ENCODE peak calls at places on chromosome 16, in five cellular contexts. Q, P, W, R and F are unnamed samples.

GRCh38 chr16:56635441-56635967 is 3.0 kb upstream of the MT1A start:
- DNase-seq in Q (no peak), P (no peak), W (no peak), R (no peak), F (no peak)

GRCh38 chr16:50035468-50035992 is 10.5 kb downstream of the CNEP1R1 start:
- DNase-seq in Q (no peak), P (no peak), W (no peak), R (no peak), F (no peak)

GRCh38 chr16:86664518-86665318 is 86.4 kb downstream of the FOXL1 start:
- DNase-seq in Q (no peak), P (no peak), W (no peak), R (no peak), F (no peak)

GRCh38 chr16:19912445-19913305 is 28.0 kb upstream of the GPRC5B start:
- DNase-seq in Q (no peak), P (no peak), W (no peak), R (no peak), F (no peak)

GRCh38 chr16:51971184-51971583 is 575.8 kb downstream of the TOX3 start:
- DNase-seq in Q (no peak), P (no peak), W (no peak), R (no peak), F (no peak)

GRCh38 chr16:56041556-56042140 is 149.6 kb upstream of the GNAO1 start:
- DNase-seq in Q (no peak), P (no peak), W (no peak), R (no peak), F (no peak)

GRCh38 chr16:28208824-28209223 is 2.9 kb downstream of the XPO6 start:
- DNase-seq in Q (no peak), P (no peak), W (no peak), R (no peak), F (no peak)

GRCh38 chr16:1820973-1821290 is 5.7 kb downstream of the HAGH start:
- DNase-seq in Q (no peak), P (no peak), W (no peak), R (no peak), F (no peak)

GRCh38 chr16:1037934-1038257 is 34.7 kb upstream of the SSTR5 start:
- DNase-seq in Q (no peak), P (no peak), W (no peak), R (no peak), F (no peak)

GRCh38 chr16:7849891-7850290 is 517.2 kb downstream of the RBFOX1 start:
- DNase-seq in Q (no peak), P (no peak), W (no peak), R (no peak), F (no peak)

GRCh38 chr16:175145-175949 is 1.1 kb upstream of the HBA1 start:
- DNase-seq in Q (no peak), P (no peak), W (no peak), R (no peak), F (no peak)

GRCh38 chr16:7921360-7921759 is 588.7 kb downstream of the RBFOX1 start:
- DNase-seq in Q (no peak), P (no peak), W (no peak), R (no peak), F (no peak)

GRCh38 chr16:59459811-59460210 is 725.7 kb upstream of the GOT2 start:
- DNase-seq in Q (no peak), P (no peak), W (no peak), R (no peak), F (no peak)

GRCh38 chr16:24728891-24729242 is 584 bp upstream of the TNRC6A start:
- DNase-seq in Q (no peak), P (no peak), W (no peak), R (no peak), F (no peak)

GRCh38 chr16:11240636-11241473 is 15.1 kb downstream of the SOCS1 start:
- DNase-seq in Q (no peak), P (no peak), W (peak), R (no peak), F (no peak)

GRCh38 chr16:4097826-4098240 is 18.4 kb downstream of the ADCY9 start:
- DNase-seq in Q (no peak), P (no peak), W (no peak), R (no peak), F (no peak)

GRCh38 chr16:185213-185612 is 5.0 kb downstream of the HBQ1 start:
- DNase-seq in Q (no peak), P (no peak), W (no peak), R (no peak), F (no peak)

GRCh38 chr16:31242197-31242596 is 17.6 kb upstream of the ITGAM start:
- DNase-seq in Q (no peak), P (no peak), W (no peak), R (no peak), F (no peak)

GRCh38 chr16:19143241-19143640 is 24.8 kb upstream of the SYT17 start:
- DNase-seq in Q (no peak), P (no peak), W (no peak), R (no peak), F (no peak)

GRCh38 chr16:84423416-84423837 is 55.1 kb downstream of the ATP2C2 start:
- DNase-seq in Q (no peak), P (no peak), W (no peak), R (no peak), F (no peak)

GRCh38 chr16:14529010-14529669 is 100.9 kb downstream of the PARN start:
- DNase-seq in Q (peak), P (peak), W (peak), R (peak), F (peak)

GRCh38 chr16:2739555-2740435 is 12.6 kb upstream of the SRRM2 start:
- DNase-seq in Q (no peak), P (no peak), W (peak), R (no peak), F (no peak)

GRCh38 chr16:83095926-83096692 is 469.3 kb downstream of the CDH13 start:
- DNase-seq in Q (no peak), P (no peak), W (no peak), R (no peak), F (no peak)

GRCh38 chr16:17474037-17474436 is 3.3 kb upstream of the XYLT1 start:
- DNase-seq in Q (no peak), P (no peak), W (no peak), R (no peak), F (no peak)

GRCh38 chr16:22692034-22692433 is 121.9 kb upstream of the HS3ST2 start:
- DNase-seq in Q (no peak), P (no peak), W (no peak), R (no peak), F (no peak)

GRCh38 chr16:21159281-21159951 is 942 bp downstream of the LDAF1 start:
- DNase-seq in Q (peak), P (no peak), W (peak), R (no peak), F (no peak)

GRCh38 chr16:51048544-51048943 is 102.5 kb downstream of the SALL1 start:
- DNase-seq in Q (no peak), P (no peak), W (no peak), R (no peak), F (no peak)

GRCh38 chr16:78447164-78447563 is 347.7 kb downstream of the WWOX start:
- DNase-seq in Q (no peak), P (no peak), W (no peak), R (no peak), F (no peak)

GRCh38 chr16:30949655-30950515 is 1.0 kb downstream of the ORAI3 start:
- DNase-seq in Q (peak), P (peak), W (peak), R (no peak), F (no peak)

GRCh38 chr16:29745853-29746345 is at the start of gene C16orf54:
- DNase-seq in Q (peak), P (no peak), W (peak), R (peak), F (peak)

GRCh38 chr16:11852092-11852809 is 909 bp upstream of the RSL1D1 start:
- DNase-seq in Q (no peak), P (no peak), W (no peak), R (no peak), F (no peak)

GRCh38 chr16:67245189-67245585 is 2.1 kb downstream of the FHOD1 start:
- DNase-seq in Q (peak), P (no peak), W (no peak), R (no peak), F (no peak)

GRCh38 chr16:50152386-50152806 is 710 bp upstream of the TENT4B start:
- DNase-seq in Q (peak), P (no peak), W (peak), R (peak), F (peak)

GRCh38 chr16:68396481-68396880 is 51.8 kb downstream of the SMPD3 start:
- DNase-seq in Q (no peak), P (no peak), W (no peak), R (peak), F (peak)

GRCh38 chr16:1536601-1537000 is 3.1 kb downstream of the TMEM204 start:
- DNase-seq in Q (no peak), P (no peak), W (no peak), R (no peak), F (no peak)